ENCODE peak calls at places on chromosomes 4 and X, in five cellular contexts. E is H9, J is SK-N-SH, P is PC-3, Y is mammary epithelial cell. L is an unnamed sample.
A peak's percentile ranks its signal among the peaks of the same experiment; 100 is the strongest.

GRCh38 chr4:55736605-55737183 is 82.9 kb upstream of the EXOC1L start:
- DNase-seq in E (no peak), P (peak; percentile 64), Y (no peak), J (peak; percentile 19), L (no peak)

GRCh38 chrX:14497184-14497666 is 32.1 kb upstream of the GLRA2 start:
- DNase-seq in E (no peak), J (no peak), P (no peak), Y (no peak), L (no peak)

GRCh38 chr4:80197601-80198444 is 520 bp downstream of the PRDM8 start:
- DNase-seq in E (peak; percentile 70), J (peak; percentile 83), Y (no peak), P (no peak), L (no peak)

GRCh38 chr4:38151870-38152269 is 191.7 kb downstream of the PTTG2 start:
- DNase-seq in P (no peak), J (no peak), Y (no peak), E (no peak), L (no peak)

GRCh38 chrX:42119076-42119475 is 195.7 kb upstream of the CASK start:
- DNase-seq in P (peak; percentile 91), J (no peak), E (no peak), Y (peak; percentile 96), L (peak; percentile 41)

GRCh38 chr4:123821861-123822260 is 425.3 kb downstream of the SPRY1 start:
- DNase-seq in J (no peak), E (no peak), Y (peak; percentile 70), P (peak; percentile 2), L (peak; percentile 57)

GRCh38 chrX:31070057-31070468 is 1.8 kb downstream of the FTHL17 start:
- DNase-seq in J (no peak), P (no peak), Y (peak; percentile 47), E (no peak), L (no peak)

GRCh38 chr4:165328708-165329107 is 1.2 kb downstream of the MSMO1 start:
- DNase-seq in E (no peak), Y (no peak), J (no peak), P (no peak), L (peak; percentile 28)

GRCh38 chr4:73606465-73606974 is 13.7 kb downstream of the RASSF6 start:
- DNase-seq in J (no peak), E (no peak), Y (peak; percentile 26), P (peak; percentile 64), L (peak; percentile 23)

GRCh38 chr4:52751349-52751911 is at the start of gene ERVMER34-1:
- DNase-seq in Y (peak; percentile 87), E (peak; percentile 95), P (peak; percentile 83), J (peak; percentile 89), L (peak; percentile 72)

GRCh38 chrX:87338510-87338909 is 179.1 kb upstream of the KLHL4 start:
- DNase-seq in E (no peak), P (peak; percentile 47), Y (peak; percentile 15), J (no peak), L (peak; percentile 34)

GRCh38 chr4:3303840-3304715 is 11.3 kb downstream of the RGS12 start:
- DNase-seq in P (no peak), E (no peak), J (peak; percentile 56), Y (no peak), L (no peak)

GRCh38 chrX:23938690-23939089 is 30.9 kb downstream of the CXorf58 start:
- DNase-seq in Y (no peak), J (no peak), E (no peak), P (no peak), L (no peak)

GRCh38 chrX:10071451-10072163 is 85.2 kb upstream of the CLCN4 start:
- DNase-seq in P (no peak), E (no peak), J (no peak), Y (no peak), L (no peak)

GRCh38 chr4:65651031-65651430 is 19.3 kb downstream of the EPHA5 start:
- DNase-seq in P (no peak), Y (no peak), J (no peak), E (no peak), L (no peak)

GRCh38 chr4:121651597-121651996 is 45.2 kb downstream of the ANXA5 start:
- DNase-seq in J (no peak), E (no peak), P (no peak), Y (no peak), L (no peak)

GRCh38 chr4:80112236-80112635 is 39.2 kb upstream of the ANTXR2 start:
- DNase-seq in Y (no peak), E (no peak), J (no peak), P (no peak), L (no peak)

GRCh38 chrX:133640161-133641015 is 225.1 kb upstream of the GPC4 start:
- DNase-seq in E (peak; percentile 28), Y (no peak), P (peak; percentile 58), J (no peak), L (no peak)

GRCh38 chrX:275967-276587 is 5.1 kb upstream of the PLCXD1 start:
- DNase-seq in E (peak; percentile 88), J (peak; percentile 86), Y (peak; percentile 39), P (peak; percentile 73), L (peak; percentile 82)

GRCh38 chrX:15942307-15942706 is 87.7 kb upstream of the AP1S2 start:
- DNase-seq in P (no peak), Y (no peak), J (no peak), E (no peak), L (no peak)

GRCh38 chrX:13078739-13079444 is 34.5 kb upstream of the FAM9C start:
- DNase-seq in J (no peak), E (no peak), Y (no peak), P (no peak), L (peak; percentile 57)

GRCh38 chrX:74422029-74422352 is 698 bp downstream of the SLC16A2 start:
- DNase-seq in Y (no peak), E (no peak), P (no peak), J (peak; percentile 34), L (no peak)

GRCh38 chr4:12084690-12085089 is 656.0 kb upstream of the HS3ST1 start:
- DNase-seq in E (no peak), J (no peak), P (no peak), Y (peak; percentile 28), L (no peak)

GRCh38 chrX:107699611-107700010 is 71.3 kb downstream of the PRPS1 start:
- DNase-seq in Y (no peak), J (no peak), E (no peak), P (no peak), L (no peak)

GRCh38 chr4:113759696-113760093 is 1.8 kb downstream of the CAMK2D start:
- DNase-seq in J (no peak), E (no peak), Y (no peak), P (no peak), L (no peak)

GRCh38 chr4:74041418-74041817 is 2.9 kb upstream of the CXCL3 start:
- DNase-seq in E (no peak), Y (no peak), P (no peak), J (no peak), L (no peak)

GRCh38 chr4:156924774-156925173 is 46.8 kb downstream of the PDGFC start:
- DNase-seq in E (no peak), Y (no peak), P (peak; percentile 3), J (no peak), L (no peak)
- H3K79me2 ChIP-seq in E (no peaks in the 10 kb centered on the region), Y (peaks cover 72% of the 10 kb centered on the region), P (peaks cover 33% of the 10 kb centered on the region), J (peaks cover 99% of the 10 kb centered on the region), L (peaks cover 100% of the 10 kb centered on the region)

GRCh38 chr4:61246003-61246402 is 45.9 kb downstream of the ADGRL3 start:
- DNase-seq in E (no peak), Y (no peak), P (no peak), J (no peak), L (no peak)
- H3K79me2 ChIP-seq in E (no peaks in the 10 kb centered on the region), Y (no peaks in the 10 kb centered on the region), P (no peaks in the 10 kb centered on the region), J (no peaks in the 10 kb centered on the region), L (no peaks in the 10 kb centered on the region)

GRCh38 chrX:3052864-3053263 is 11.6 kb downstream of the ARSF start:
- DNase-seq in J (no peak), E (no peak), P (no peak), Y (no peak), L (no peak)
- H3K79me2 ChIP-seq in J (no peaks in the 10 kb centered on the region), E (no peaks in the 10 kb centered on the region), P (no peaks in the 10 kb centered on the region), Y (no peaks in the 10 kb centered on the region), L (no peaks in the 10 kb centered on the region)

GRCh38 chrX:51737062-51737461 is 6.2 kb upstream of the GSPT2 start:
- DNase-seq in Y (no peak), E (no peak), P (no peak), J (no peak), L (no peak)
- H3K79me2 ChIP-seq in Y (no peaks in the 10 kb centered on the region), E (no peaks in the 10 kb centered on the region), P (no peaks in the 10 kb centered on the region), J (no peaks in the 10 kb centered on the region), L (no peaks in the 10 kb centered on the region)

L was measured in hepatocyte.